ENCODE peak calls at places on chromosomes 6 and 20, in seven cellular contexts. A is heart left ventricle, F is lower leg skin, C is NB4, I is adrenal gland, J is IMR-90, P is H1. U is an unnamed sample.

GRCh38 chr6:99330159-99330558 is 19.3 kb downstream of the FAXC start:
- DNase-seq in F (no peak), C (peak), A (no peak), J (peak), P (no peak), I (peak), U (no peak)

GRCh38 chr6:159826968-159827647 is 27.0 kb downstream of the PNLDC1 start:
- DNase-seq in F (no peak), A (peak), C (no peak), I (no peak), P (no peak), J (no peak), U (no peak)

GRCh38 chr20:62043131-62043914 is 22.4 kb downstream of the TAF4 start:
- DNase-seq in F (no peak), I (peak), A (peak), J (peak), P (no peak), C (peak), U (no peak)

GRCh38 chr6:136347847-136348246 is 58.2 kb upstream of the BCLAF1 start:
- DNase-seq in I (no peak), A (no peak), F (peak), J (no peak), C (no peak), P (no peak), U (no peak)

GRCh38 chr20:62961310-62961783 is 8.8 kb downstream of the SLC17A9 start:
- DNase-seq in J (no peak), P (no peak), I (no peak), A (no peak), F (no peak), C (no peak), U (no peak)

GRCh38 chr6:111379302-111379701 is 103.7 kb downstream of the REV3L start:
- DNase-seq in J (no peak), P (no peak), C (no peak), F (no peak), I (no peak), A (no peak), U (no peak)

GRCh38 chr6:14026831-14027539 is 90.6 kb upstream of the CD83 start:
- DNase-seq in C (no peak), F (no peak), I (no peak), P (no peak), J (peak), A (no peak), U (no peak)

GRCh38 chr6:33853026-33853425 is 49.2 kb upstream of the MLN start:
- DNase-seq in J (no peak), I (no peak), P (no peak), F (no peak), A (no peak), C (no peak), U (no peak)

GRCh38 chr6:111711476-111711875 is 105.8 kb upstream of the TRAF3IP2 start:
- DNase-seq in C (no peak), F (peak), P (no peak), I (peak), A (peak), J (no peak), U (no peak)

GRCh38 chr6:20763311-20763710 is 229.1 kb downstream of the CDKAL1 start:
- DNase-seq in J (no peak), I (no peak), P (no peak), C (no peak), F (no peak), A (no peak), U (no peak)

GRCh38 chr20:62427172-62428007 is at the start of gene RBBP8NL:
- DNase-seq in P (no peak), I (no peak), F (peak), J (no peak), C (no peak), A (no peak), U (no peak)

GRCh38 chr6:105163186-105163585 is 16.6 kb downstream of the POPDC3 start:
- DNase-seq in A (no peak), J (peak), I (no peak), P (no peak), C (no peak), F (no peak), U (no peak)

GRCh38 chr6:67328269-67328668 is 1306.8 kb upstream of the ADGRB3 start:
- DNase-seq in A (no peak), I (no peak), P (no peak), J (no peak), F (no peak), C (no peak), U (no peak)

GRCh38 chr6:70162972-70163371 is 139.9 kb downstream of the COL9A1 start:
- DNase-seq in P (no peak), A (no peak), C (no peak), I (no peak), F (no peak), J (no peak), U (no peak)

GRCh38 chr20:17866234-17867001 is 102.2 kb downstream of the SNX5 start:
- DNase-seq in C (no peak), A (no peak), P (no peak), F (no peak), J (no peak), I (no peak), U (no peak)

GRCh38 chr6:30169658-30170614 is 6.6 kb downstream of the TRIM15 start:
- DNase-seq in C (peak), J (peak), P (no peak), F (no peak), I (no peak), A (no peak), U (no peak)

GRCh38 chr20:61371501-61372150 is 119.6 kb downstream of the CDH4 start:
- DNase-seq in J (peak), F (no peak), A (no peak), P (no peak), C (no peak), I (no peak), U (no peak)

GRCh38 chr6:160005861-160006540 is 37.1 kb downstream of the IGF2R start:
- DNase-seq in J (peak), C (no peak), F (peak), I (peak), P (no peak), A (peak), U (no peak)

GRCh38 chr6:37696220-37696840 is 1.4 kb downstream of the MDGA1 start:
- DNase-seq in P (no peak), I (peak), A (no peak), J (peak), C (peak), F (peak), U (peak)

GRCh38 chr6:37695857-37696219 is 1.8 kb downstream of the MDGA1 start:
- DNase-seq in J (peak), A (no peak), C (no peak), F (no peak), P (no peak), I (peak), U (no peak)

GRCh38 chr6:37695273-37695672 is 2.4 kb downstream of the MDGA1 start:
- DNase-seq in A (no peak), C (no peak), F (no peak), P (no peak), J (no peak), I (no peak), U (no peak)

GRCh38 chr6:37698264-37699137 is 818 bp upstream of the MDGA1 start:
- DNase-seq in J (peak), F (peak), I (peak), A (peak), C (peak), P (no peak), U (peak)

DNA sequence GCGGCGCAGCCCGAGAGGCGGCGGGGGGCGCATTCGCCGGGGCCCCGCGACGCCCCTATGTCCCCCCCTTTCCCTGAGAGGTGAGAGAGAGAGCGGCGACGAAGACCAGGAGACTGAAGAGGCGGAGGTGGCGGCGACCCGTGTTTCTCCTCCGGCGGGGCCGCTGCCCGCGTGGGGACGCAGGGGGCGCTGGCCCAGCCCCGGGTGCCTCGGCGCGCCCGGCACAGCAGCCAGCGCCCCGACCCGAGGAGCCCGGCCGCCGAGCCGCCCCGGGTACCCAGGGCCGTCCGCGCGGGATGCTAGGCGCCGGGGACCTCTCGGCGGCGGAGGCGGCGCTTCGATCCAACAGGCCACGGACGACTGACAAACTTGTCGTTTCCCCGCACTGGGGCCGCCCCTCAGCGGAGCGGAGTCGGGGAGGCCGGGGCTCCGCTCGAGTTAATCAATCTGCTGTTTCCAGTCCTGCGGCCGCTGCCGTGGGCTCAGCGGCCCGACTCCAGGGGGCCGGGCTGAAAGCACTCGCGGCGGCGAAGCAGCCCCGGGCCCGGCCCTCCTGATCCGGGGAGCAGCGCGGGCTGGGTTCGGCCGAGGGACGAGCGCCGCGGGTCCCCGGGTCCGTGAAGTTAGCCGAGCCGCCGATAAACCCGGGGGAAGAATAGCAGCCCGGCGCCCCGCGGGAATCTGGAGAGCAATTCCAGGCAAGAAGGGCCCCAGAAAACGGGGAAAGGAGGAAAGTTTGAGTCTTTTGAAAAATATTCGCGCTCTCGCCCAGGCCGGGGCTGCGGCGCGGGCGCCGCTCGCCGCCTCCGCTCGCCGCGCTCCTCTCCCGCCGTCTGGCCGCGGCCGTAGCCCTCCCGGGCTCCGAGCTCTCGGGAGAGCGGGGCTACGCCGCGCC is 595 bp downstream of the MDGA1 start:
- DNase-seq in A (no peak), J (no peak), P (no peak), I (no peak), F (no peak), C (peak), U (peak)
- TF ChIP-seq POLR2A in A (no peak), J (peak), P (no peak), I (no peak), F (no peak), C (no peak), U (no peak)

DNA sequence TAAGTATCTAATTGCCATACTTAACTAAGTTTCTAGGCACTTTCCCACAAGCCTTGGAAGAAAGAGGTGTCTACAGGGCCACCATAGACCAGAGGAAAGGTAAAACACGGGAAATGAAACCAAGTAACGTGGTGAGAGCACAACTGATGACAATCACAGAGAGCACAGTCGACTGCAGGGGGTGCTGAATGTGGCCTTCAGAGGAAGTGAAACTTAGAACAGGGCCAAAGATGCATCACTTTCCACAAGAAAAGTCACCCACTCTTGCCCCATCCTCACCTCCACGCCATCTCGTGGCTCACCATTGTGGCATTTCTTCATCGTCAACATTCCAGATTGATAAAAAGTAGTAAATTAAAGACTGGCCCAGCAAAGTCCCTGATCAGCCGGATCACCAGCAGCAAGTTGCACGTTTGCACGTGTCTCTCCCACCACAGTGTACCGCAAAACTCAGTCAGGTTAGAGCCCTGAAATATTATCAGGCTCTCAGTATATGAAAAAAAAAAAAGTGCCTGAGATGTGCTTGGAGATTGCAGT is 31.4 kb downstream of the HIVEP2 start:
- DNase-seq in A (no peak), J (no peak), I (no peak), P (no peak), F (no peak), C (peak), U (peak)
- TF ChIP-seq POLR2A in A (no peak), J (no peak), I (no peak), P (no peak), F (no peak), C (no peak), U (peak)

GRCh38 chr6:71391126-71391525 is 102.5 kb downstream of the OGFRL1 start:
- DNase-seq in C (no peak), I (no peak), P (no peak), A (no peak), J (no peak), F (no peak), U (no peak)
- TF ChIP-seq POLR2A in C (no peak), I (no peak), P (no peak), A (no peak), J (no peak), F (no peak), U (no peak)

DNA sequence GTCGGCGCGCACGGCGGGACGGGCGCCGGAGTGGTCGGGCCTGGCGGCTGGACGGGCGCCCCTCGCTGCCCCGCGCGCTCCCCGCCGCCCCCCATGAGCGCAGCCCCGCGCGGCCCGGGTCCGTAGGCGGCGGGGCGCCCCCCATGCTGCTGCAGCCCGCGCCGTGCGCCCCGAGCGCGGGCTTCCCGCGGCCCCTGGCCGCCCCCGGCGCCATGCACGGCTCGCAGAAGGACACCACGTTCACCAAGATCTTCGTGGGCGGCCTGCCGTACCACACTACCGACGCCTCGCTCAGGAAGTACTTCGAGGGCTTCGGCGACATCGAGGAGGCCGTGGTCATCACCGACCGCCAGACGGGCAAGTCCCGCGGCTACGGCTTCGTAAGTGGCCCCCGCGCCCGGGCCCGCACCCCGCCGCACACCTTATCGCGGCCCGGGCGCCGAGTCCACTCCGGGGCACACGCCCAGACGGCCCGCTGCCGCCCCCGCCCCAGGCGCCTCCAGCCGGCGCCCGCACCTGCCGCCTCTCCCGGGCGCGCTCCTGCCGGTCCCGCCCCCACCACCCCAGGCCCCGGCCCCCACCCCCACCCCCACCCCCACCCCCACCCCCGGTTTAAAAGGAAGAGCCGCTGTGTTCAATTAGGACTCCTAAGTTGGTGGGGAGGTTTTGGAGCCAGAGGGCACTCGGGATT is 388 bp downstream of the RBM38 start:
- DNase-seq in A (peak), P (no peak), F (no peak), C (peak), J (no peak), I (no peak), U (no peak)
- TF ChIP-seq POLR2A in A (no peak), P (no peak), F (no peak), C (peak), J (no peak), I (no peak), U (peak)

DNA sequence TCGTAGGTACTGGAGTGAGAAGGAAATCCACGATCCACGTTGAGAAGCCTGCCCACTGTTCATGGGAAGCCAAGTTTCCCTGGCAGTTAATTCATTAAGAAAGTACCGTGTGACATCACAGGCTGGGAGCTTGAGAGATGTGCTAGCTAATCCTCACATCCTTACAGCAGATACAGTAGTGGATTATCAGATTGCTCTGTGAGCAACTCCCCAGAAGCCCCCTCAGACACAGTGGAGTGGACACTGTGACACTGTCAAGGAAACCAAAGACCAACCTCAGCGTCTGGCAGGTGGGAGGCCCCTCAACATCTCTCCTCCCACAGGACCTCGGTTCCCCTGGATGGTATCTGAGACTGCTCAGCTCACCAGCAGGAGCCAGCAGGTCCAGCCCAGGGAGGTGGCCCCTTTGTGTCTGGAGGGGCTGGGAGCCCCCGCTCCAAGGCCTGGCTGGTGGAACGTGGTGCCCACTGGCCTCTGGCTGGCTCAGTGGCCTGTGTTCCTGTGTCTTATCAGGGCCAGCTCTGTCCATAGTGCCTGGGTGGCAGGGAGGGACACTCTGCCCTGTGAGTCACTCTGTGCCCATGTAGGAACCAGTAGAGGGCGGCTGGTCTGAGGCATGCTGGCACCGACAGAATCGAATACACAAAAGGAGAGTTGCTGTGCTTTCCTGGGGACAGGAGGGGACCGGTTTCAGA is 7.2 kb downstream of the PYGB start:
- DNase-seq in I (peak), F (peak), J (no peak), C (no peak), A (no peak), P (no peak), U (no peak)
- TF ChIP-seq POLR2A in I (peak), F (no peak), J (no peak), C (no peak), A (peak), P (no peak), U (no peak)

DNA sequence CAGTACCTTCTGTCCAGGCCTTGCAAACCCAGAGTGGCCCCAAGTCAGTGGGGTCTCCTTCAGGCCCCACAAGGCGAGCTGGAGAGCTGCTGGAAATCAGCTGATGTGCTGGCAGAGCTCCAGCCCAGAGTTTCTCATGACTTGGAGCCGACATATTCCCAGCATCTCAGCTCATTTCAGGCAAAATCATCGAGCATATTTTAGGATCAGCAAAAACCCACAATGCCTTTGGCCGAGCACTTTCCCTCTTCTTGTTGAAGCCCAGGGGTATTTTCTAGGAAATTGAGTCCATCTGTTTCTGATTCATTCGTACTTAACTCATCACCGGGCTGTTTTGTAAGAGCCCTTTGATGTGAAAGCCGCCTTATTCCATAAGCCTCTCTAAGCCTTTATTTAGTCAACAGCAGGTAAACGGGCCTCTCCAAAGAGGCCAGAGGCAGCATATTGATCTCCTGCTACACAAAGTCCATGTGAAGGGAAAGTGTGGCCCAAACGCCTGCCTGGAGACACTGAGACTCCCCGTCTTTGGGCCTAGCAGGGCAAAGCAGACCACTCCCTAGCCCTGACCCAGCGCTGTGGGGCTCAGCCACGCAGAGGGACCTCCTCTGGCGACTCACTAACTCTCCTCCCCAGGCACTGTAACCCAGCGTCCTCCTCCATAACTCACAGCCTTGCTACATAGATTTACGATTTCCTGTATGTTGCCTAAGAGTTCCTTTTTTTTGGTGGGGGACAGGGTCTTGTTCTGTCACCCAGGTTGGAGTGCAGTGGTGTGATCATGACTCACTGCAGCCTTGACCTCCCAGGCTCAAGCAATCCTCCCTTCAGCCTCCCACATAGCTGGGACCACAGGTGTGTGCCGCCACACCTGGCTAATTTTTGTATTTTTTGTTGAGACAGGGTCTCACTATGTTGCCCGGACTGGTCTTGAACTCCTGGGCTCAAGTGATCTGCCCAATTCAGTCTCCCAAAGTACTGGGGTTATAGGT is 12.1 kb upstream of the C20orf203 start:
- DNase-seq in J (peak), F (no peak), I (no peak), C (peak), P (no peak), A (peak), U (no peak)
- TF ChIP-seq POLR2A in J (no peak), F (no peak), I (no peak), C (peak), P (no peak), A (no peak), U (no peak)

GRCh38 chr20:46851746-46852145 is 42.9 kb upstream of the EYA2 start:
- DNase-seq in A (no peak), C (no peak), F (no peak), I (no peak), P (no peak), J (no peak), U (no peak)
- TF ChIP-seq POLR2A in A (no peak), C (no peak), F (no peak), I (no peak), P (no peak), J (no peak), U (no peak)